ENCODE peak calls at places on chromosomes 3 and 15, in five cellular contexts. G is effector memory CD4-positive, alpha-beta T cell; B is right cardiac atrium; H is psoas muscle; I is right lobe of liver. M is an unnamed sample.

GRCh38 chr3:139342054-139342453 is 1.8 kb upstream of the MRPS22 start:
- DNase-seq in G (no peak), H (no peak), I (no peak), B (no peak), M (no peak)

GRCh38 chr3:54557538-54558419 is 370.1 kb downstream of the LRTM1 start:
- DNase-seq in B (no peak), G (no peak), I (no peak), H (no peak), M (no peak)

GRCh38 chr3:64278631-64279030 is 53.4 kb upstream of the PRICKLE2 start:
- DNase-seq in G (no peak), H (no peak), I (no peak), B (no peak), M (no peak)

GRCh38 chr3:99938270-99938955 is 120.8 kb downstream of the CMSS1 start:
- DNase-seq in I (no peak), H (no peak), G (no peak), B (no peak), M (no peak)

GRCh38 chr3:190345027-190345821 is 23.0 kb upstream of the CLDN1 start:
- DNase-seq in G (no peak), B (no peak), I (peak; percentile 74), H (no peak), M (no peak)

GRCh38 chr3:131033480-131034080 is 6.9 kb downstream of the NEK11 start:
- DNase-seq in I (no peak), H (no peak), G (no peak), B (no peak), M (no peak)

GRCh38 chr3:34150987-34151386 is 352.6 kb downstream of the PDCD6IP start:
- DNase-seq in H (no peak), G (no peak), B (no peak), I (no peak), M (no peak)

GRCh38 chr3:38524141-38524739 is 28.1 kb downstream of the EXOG start:
- DNase-seq in G (no peak), H (no peak), B (no peak), I (no peak), M (no peak)

GRCh38 chr3:47554335-47554734 is 24.3 kb downstream of the CSPG5 start:
- DNase-seq in H (no peak), I (no peak), B (no peak), G (no peak), M (no peak)

GRCh38 chr15:44066211-44066827 is 128.8 kb downstream of the FRMD5 start:
- DNase-seq in H (no peak), B (peak; percentile 18), I (peak; percentile 60), G (peak; percentile 0), M (peak; percentile 46)

GRCh38 chr3:72492240-72492639 is 356.0 kb downstream of the SHQ1 start:
- DNase-seq in I (peak; percentile 28), H (peak; percentile 85), B (peak; percentile 82), G (no peak), M (peak; percentile 51)

GRCh38 chr3:19960670-19961069 is 13.8 kb downstream of the RAB5A start:
- DNase-seq in I (no peak), B (no peak), H (no peak), G (no peak), M (no peak)

GRCh38 chr3:88812576-88812975 is 294.8 kb upstream of the EPHA3 start:
- DNase-seq in B (no peak), I (no peak), G (no peak), H (no peak), M (no peak)

GRCh38 chr3:149044329-149045083 is 41.8 kb downstream of the HLTF start:
- DNase-seq in I (no peak), G (no peak), H (no peak), B (no peak), M (no peak)

GRCh38 chr3:59052803-59053411 is 3.1 kb upstream of the CFAP20DC start:
- DNase-seq in G (no peak), H (no peak), B (no peak), I (peak; percentile 62), M (no peak)

GRCh38 chr3:23537006-23537620 is 268.6 kb upstream of the UBE2E1 start:
- DNase-seq in B (no peak), G (no peak), I (no peak), H (no peak), M (no peak)

GRCh38 chr3:158770254-158771017 is 31.4 kb upstream of the MFSD1 start:
- DNase-seq in B (no peak), G (no peak), H (no peak), I (no peak), M (no peak)

GRCh38 chr15:43511012-43511885 is 6.2 kb upstream of the MAP1A start:
- DNase-seq in B (no peak), H (no peak), G (no peak), I (no peak), M (no peak)

GRCh38 chr15:93800805-93801204 is 430.6 kb upstream of the MCTP2 start:
- DNase-seq in G (no peak), I (no peak), H (no peak), B (no peak), M (no peak)

GRCh38 chr3:51621091-51621892 is 49.8 kb upstream of the TEX264 start:
- DNase-seq in H (no peak), I (peak; percentile 84), B (no peak), G (no peak), M (no peak)

GRCh38 chr15:90101130-90101968 is 919 bp downstream of the IDH2 start:
- DNase-seq in B (peak; percentile 61), I (peak; percentile 91), H (peak; percentile 46), G (no peak), M (peak; percentile 38)

GRCh38 chr3:161851941-161852566 is 355.4 kb downstream of the OTOL1 start:
- DNase-seq in G (no peak), B (no peak), I (peak; percentile 60), H (peak; percentile 29), M (peak; percentile 39)

GRCh38 chr3:194857459-194858113 is 171.9 kb downstream of the FAM43A start:
- DNase-seq in B (no peak), H (no peak), G (no peak), I (no peak), M (no peak)

GRCh38 chr3:66863205-66864135 is 134.6 kb upstream of the KBTBD8 start:
- DNase-seq in B (no peak), I (no peak), H (no peak), G (no peak), M (no peak)

GRCh38 chr3:150460484-150460883 is 52.4 kb downstream of the TSC22D2 start:
- DNase-seq in G (no peak), H (no peak), B (no peak), I (no peak), M (no peak)

GRCh38 chr3:42672495-42672894 is 12.8 kb upstream of the KLHL40 start:
- DNase-seq in H (no peak), G (no peak), I (no peak), B (no peak), M (no peak)

GRCh38 chr3:27673701-27674100 is 48.4 kb downstream of the EOMES start:
- DNase-seq in H (no peak), G (no peak), I (no peak), B (no peak), M (no peak)

GRCh38 chr3:41362638-41363559 is 163.6 kb downstream of the CTNNB1 start:
- DNase-seq in G (no peak), B (peak; percentile 20), H (no peak), I (no peak), M (no peak)

GRCh38 chr3:62374375-62374876 is 1.1 kb upstream of the FEZF2 start:
- DNase-seq in I (no peak), H (no peak), B (no peak), G (no peak), M (no peak)

GRCh38 chr3:186930639-186931486 is 537 bp downstream of the ST6GAL1 start:
- DNase-seq in I (peak; percentile 66), H (peak; percentile 62), G (peak; percentile 63), B (peak; percentile 77), M (peak; percentile 74)

GRCh38 chr3:19029837-19030835 is 118.2 kb upstream of the KCNH8 start:
- DNase-seq in B (no peak), G (no peak), I (no peak), H (no peak), M (no peak)

GRCh38 chr3:171320721-171321120 is 139.5 kb downstream of the TNIK start:
- DNase-seq in H (no peak), I (no peak), G (no peak), B (no peak), M (no peak)

GRCh38 chr15:78317145-78317836 is 17.9 kb upstream of the SKIC8 start:
- DNase-seq in B (no peak), H (no peak), I (no peak), G (no peak), M (no peak)

GRCh38 chr3:152011812-152012735 is 138.6 kb downstream of the SUCNR1 start:
- DNase-seq in B (no peak), H (no peak), I (no peak), G (no peak), M (no peak)

GRCh38 chr3:61078016-61078415 is 173.2 kb downstream of the FHIT start:
- DNase-seq in I (no peak), G (no peak), H (no peak), B (no peak), M (no peak)

DNA sequence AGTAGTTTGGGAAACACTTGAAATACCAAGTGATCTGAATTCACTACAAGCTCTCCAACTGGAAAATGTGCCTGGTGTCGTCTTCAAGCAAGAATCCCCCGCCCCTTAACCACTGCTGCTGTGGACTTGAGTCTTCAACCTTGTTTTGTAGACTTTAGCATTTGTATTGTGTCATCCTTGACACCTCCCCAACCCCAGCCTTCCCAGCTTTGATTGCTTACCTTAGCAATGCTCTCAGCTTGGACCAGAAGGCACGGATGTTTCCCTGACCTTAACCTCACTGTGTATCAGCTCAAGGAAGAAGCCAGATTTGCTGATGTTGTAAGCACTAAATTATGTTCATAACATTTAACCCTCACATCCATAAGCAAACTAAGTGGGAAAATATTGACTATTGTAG is 146.4 kb downstream of the IGF1R start:
- DNase-seq in G (no peak), H (no peak), I (no peak), B (no peak), M (no peak)
- H3K4me1 ChIP-seq in G (no peaks in the 10 kb centered on the region), H (peaks cover 25% of the 10 kb centered on the region), I (no peaks in the 10 kb centered on the region), B (peaks cover 5% of the 10 kb centered on the region), M (peaks cover 18% of the 10 kb centered on the region)

GRCh38 chr3:71413572-71413971 is 170.0 kb downstream of the FOXP1 start:
- DNase-seq in G (no peak), B (no peak), H (no peak), I (no peak), M (no peak)

GRCh38 chr3:71407833-71408232 is 175.7 kb downstream of the FOXP1 start:
- DNase-seq in I (no peak), G (no peak), H (no peak), B (no peak), M (no peak)

GRCh38 chr3:71406945-71407629 is 176.4 kb downstream of the FOXP1 start:
- DNase-seq in I (no peak), B (no peak), G (no peak), H (no peak), M (no peak)

GRCh38 chr3:71408903-71409302 is 174.6 kb downstream of the FOXP1 start:
- DNase-seq in B (no peak), I (no peak), H (no peak), G (no peak), M (no peak)

GRCh38 chr3:71409352-71409751 is 174.2 kb downstream of the FOXP1 start:
- DNase-seq in B (no peak), G (no peak), H (no peak), I (no peak), M (no peak)
- H3K27ac ChIP-seq in B (no peak overlapping the region), G (no peak overlapping the region), H (no peak overlapping the region), I (no peak overlapping the region), M (no peak overlapping the region)

GRCh38 chr3:13972679-13973379 is 93.0 kb upstream of the WNT7A start:
- DNase-seq in B (no peak), H (no peak), G (no peak), I (no peak), M (no peak)
- H3K9me3 ChIP-seq in B (no peaks in the 10 kb centered on the region), H (peaks cover 11% of the 10 kb centered on the region), G (no peaks in the 10 kb centered on the region), I (no peaks in the 10 kb centered on the region), M (peaks cover 11% of the 10 kb centered on the region)

GRCh38 chr3:196284396-196284795 is 3.1 kb downstream of the PCYT1A start:
- DNase-seq in H (no peak), B (no peak), I (no peak), G (no peak), M (no peak)
- H3K4me1 ChIP-seq in H (peaks cover 71% of the 10 kb centered on the region), B (peaks cover 5% of the 10 kb centered on the region), I (no peaks in the 10 kb centered on the region), G (peaks cover 15% of the 10 kb centered on the region), M (peaks cover 30% of the 10 kb centered on the region)